ENCODE peak calls at places on chromosomes 11 and 22, in six cellular contexts. G is NCI-H187 treated with DMSO at 0.1 percent for 48 hours; P is stimulated activated CD4-positive, alpha-beta T cell treated with anti-CD3 and anti-CD28 coated beads, Interleukin-2, amount 100 ng/mL, for 48 hours; Y is activated CD4-positive, CD25-positive, alpha-beta regulatory T cell; K is NCI-H748 treated with DMSO at 0.1 percent for 48 hours; Z is NCI-H510A. D is an unnamed sample.
A peak's percentile ranks its signal among the peaks of the same experiment; 100 is the strongest.

GRCh38 chr11:2741377-2742131 is 41.8 kb upstream of the KCNQ1OT1 start:
- DNase-seq in Z (no peak), G (no peak), K (no peak), Y (no peak), P (no peak), D (peak; percentile 84)

GRCh38 chr11:118998822-118999221 is 884 bp downstream of the CENATAC start:
- DNase-seq in Z (no peak), Y (no peak), P (no peak), G (no peak), K (no peak), D (no peak)

GRCh38 chr11:97498891-97499290 is 1109.1 kb downstream of the JRKL start:
- DNase-seq in G (no peak), P (no peak), Y (no peak), Z (no peak), K (no peak), D (no peak)

GRCh38 chr11:457071-457760 is 7.1 kb downstream of the PTDSS2 start:
- DNase-seq in G (no peak), Y (no peak), P (no peak), Z (no peak), K (no peak), D (peak; percentile 49)

GRCh38 chr11:67616431-67617242 is 9.9 kb downstream of the NDUFV1 start:
- DNase-seq in K (no peak), Y (no peak), Z (no peak), G (no peak), P (no peak), D (no peak)

GRCh38 chr11:10409207-10409661 is 45.8 kb upstream of the AMPD3 start:
- DNase-seq in P (no peak), G (no peak), Z (no peak), Y (no peak), K (no peak), D (no peak)

GRCh38 chr11:17954395-17955252 is 58.2 kb downstream of the SERGEF start:
- DNase-seq in G (no peak), P (no peak), K (no peak), Z (no peak), Y (no peak), D (no peak)

GRCh38 chr11:83510530-83511449 is 224.6 kb upstream of the CCDC90B start:
- DNase-seq in P (no peak), Y (no peak), K (no peak), Z (no peak), G (no peak), D (no peak)

GRCh38 chr11:16945671-16946469 is 68.3 kb downstream of the PLEKHA7 start:
- DNase-seq in G (no peak), Z (no peak), Y (no peak), K (no peak), P (peak; percentile 25), D (no peak)

GRCh38 chr11:100753144-100753543 is 66.1 kb downstream of the ARHGAP42 start:
- DNase-seq in K (no peak), Y (no peak), Z (no peak), G (no peak), P (no peak), D (no peak)

GRCh38 chr22:20550851-20551744 is 43.7 kb downstream of the MED15 start:
- DNase-seq in Z (no peak), G (no peak), K (no peak), Y (peak; percentile 46), P (peak; percentile 55), D (peak; percentile 74)

GRCh38 chr11:84541711-84542340 is 1085.3 kb downstream of the DLG2 start:
- DNase-seq in Z (no peak), K (no peak), G (no peak), P (no peak), Y (no peak), D (no peak)

GRCh38 chr22:48494968-48495750 is 1332.5 kb downstream of the BRD1 start:
- DNase-seq in K (no peak), Y (no peak), Z (no peak), G (no peak), P (no peak), D (peak; percentile 87)

GRCh38 chr11:17414317-17414737 is 25.9 kb upstream of the KCNJ11 start:
- DNase-seq in Y (no peak), K (no peak), G (no peak), P (no peak), Z (peak; percentile 57), D (no peak)

GRCh38 chr11:57637626-57638004 is 12.1 kb downstream of the YPEL4 start:
- DNase-seq in Z (no peak), G (no peak), P (no peak), K (no peak), Y (no peak), D (no peak)

GRCh38 chr22:48426466-48427380 is 1401.0 kb downstream of the BRD1 start:
- DNase-seq in Y (no peak), Z (no peak), G (no peak), P (no peak), K (no peak), D (no peak)

GRCh38 chr11:46299425-46300067 is 22.1 kb downstream of the CREB3L1 start:
- DNase-seq in Z (no peak), G (no peak), Y (no peak), P (no peak), K (no peak), D (no peak)

GRCh38 chr22:31038686-31039085 is 42.4 kb upstream of the SMTN start:
- DNase-seq in P (no peak), G (no peak), Y (no peak), K (no peak), Z (no peak), D (no peak)

GRCh38 chr11:45215098-45215497 is 68.7 kb downstream of the PRDM11 start:
- DNase-seq in P (no peak), K (no peak), Y (no peak), G (no peak), Z (no peak), D (no peak)

GRCh38 chr11:8239056-8239455 is 24.6 kb downstream of the LMO1 start:
- DNase-seq in P (no peak), G (no peak), Y (no peak), K (no peak), Z (no peak), D (no peak)

GRCh38 chr11:32385998-32386397 is 49.3 kb downstream of the WT1 start:
- DNase-seq in Z (no peak), K (no peak), P (no peak), G (no peak), Y (no peak), D (no peak)

GRCh38 chr11:79371152-79371551 is 69.7 kb downstream of the TENM4 start:
- DNase-seq in G (no peak), K (no peak), Z (no peak), P (no peak), Y (no peak), D (no peak)

GRCh38 chr11:106167085-106167484 is 89.6 kb downstream of the AASDHPPT start:
- DNase-seq in G (no peak), Y (no peak), P (no peak), Z (no peak), K (no peak), D (no peak)

D was measured in chondrocyte.